ENCODE peak calls at places on chromosomes 5 and 9, in eight cellular contexts. E, Y, C, W, V, T, O and B are unnamed samples.

GRCh38 chr9:128107971-128108783 is 19.4 kb downstream of the PTGES2 start:
- DNase-seq in E (no peak), Y (no peak), C (no peak), W (no peak), V (no peak), T (no peak), O (no peak), B (no peak)

GRCh38 chr9:98599566-98599965 is 109.2 kb downstream of the GABBR2 start:
- DNase-seq in E (no peak), Y (no peak), C (no peak), W (no peak), V (no peak), T (no peak), O (no peak), B (no peak)

GRCh38 chr5:54516051-54516645 is 1.4 kb upstream of the SNX18 start:
- DNase-seq in E (no peak), Y (no peak), C (no peak), W (no peak), V (no peak), T (no peak), O (no peak), B (no peak)

GRCh38 chr5:431001-431710 is 11.8 kb upstream of the EXOC3 start:
- DNase-seq in E (peak; percentile 34), Y (peak; percentile 34), C (peak; percentile 81), W (no peak), V (no peak), T (no peak), O (peak; percentile 82), B (peak; percentile 70)

GRCh38 chr9:69943146-69943545 is 100.5 kb upstream of the MAMDC2 start:
- DNase-seq in E (no peak), Y (no peak), C (no peak), W (no peak), V (no peak), T (no peak), O (no peak), B (no peak)

GRCh38 chr9:135116892-135117680 is 29.6 kb downstream of the OLFM1 start:
- DNase-seq in E (no peak), Y (no peak), C (no peak), W (no peak), V (no peak), T (no peak), O (peak; percentile 89), B (no peak)

GRCh38 chr5:72451771-72452505 is 55.3 kb downstream of the ZNF366 start:
- DNase-seq in E (peak; percentile 84), Y (no peak), C (no peak), W (peak; percentile 96), V (no peak), T (no peak), O (peak; percentile 67), B (peak; percentile 75)

GRCh38 chr9:97359147-97359546 is 51.7 kb downstream of the CCDC180 start:
- DNase-seq in E (no peak), Y (no peak), C (no peak), W (no peak), V (no peak), T (no peak), O (no peak), B (no peak)

GRCh38 chr9:93620881-93621820 is 44.8 kb downstream of the PHF2 start:
- DNase-seq in E (no peak), Y (no peak), C (no peak), W (no peak), V (no peak), T (no peak), O (no peak), B (peak; percentile 59)

GRCh38 chr5:132253452-132254320 is 3.8 kb upstream of the PDLIM4 start:
- DNase-seq in E (no peak), Y (no peak), C (no peak), W (no peak), V (no peak), T (no peak), O (peak; percentile 52), B (no peak)

GRCh38 chr9:9924369-9924768 is 688.4 kb downstream of the PTPRD start:
- DNase-seq in E (no peak), Y (no peak), C (no peak), W (no peak), V (no peak), T (no peak), O (no peak), B (no peak)

GRCh38 chr5:74476197-74477081 is 164.1 kb downstream of the ENC1 start:
- DNase-seq in E (no peak), Y (no peak), C (no peak), W (no peak), V (no peak), T (no peak), O (no peak), B (no peak)

GRCh38 chr9:23941051-23941450 is 115.0 kb upstream of the ELAVL2 start:
- DNase-seq in E (no peak), Y (no peak), C (no peak), W (no peak), V (no peak), T (no peak), O (peak; percentile 74), B (no peak)

GRCh38 chr9:130660683-130661460 is 3.5 kb upstream of the PRDM12 start:
- DNase-seq in E (no peak), Y (no peak), C (peak; percentile 45), W (no peak), V (no peak), T (no peak), O (no peak), B (no peak)

GRCh38 chr9:123174887-123175518 is 93.4 kb downstream of the STRBP start:
- DNase-seq in E (no peak), Y (no peak), C (no peak), W (no peak), V (no peak), T (no peak), O (no peak), B (no peak)

GRCh38 chr5:180330810-180331646 is 22.1 kb downstream of the GFPT2 start:
- DNase-seq in E (peak; percentile 97), Y (no peak), C (no peak), W (peak; percentile 97), V (no peak), T (no peak), O (peak; percentile 89), B (peak; percentile 60)

GRCh38 chr9:110321055-110321454 is 16.6 kb downstream of the TXNDC8 start:
- DNase-seq in E (no peak), Y (no peak), C (no peak), W (no peak), V (no peak), T (no peak), O (no peak), B (no peak)

GRCh38 chr5:16169550-16169949 is 10.0 kb downstream of the MARCHF11 start:
- DNase-seq in E (no peak), Y (no peak), C (no peak), W (no peak), V (no peak), T (no peak), O (no peak), B (no peak)

GRCh38 chr9:130834371-130835311 is at the start of gene ABL1:
- DNase-seq in E (peak; percentile 82), Y (peak; percentile 63), C (peak; percentile 65), W (peak; percentile 61), V (peak; percentile 43), T (peak; percentile 75), O (peak; percentile 86), B (peak; percentile 87)